ENCODE peak calls at places on chromosomes 11 and 22, in six cellular contexts. L is A549, Z is endothelial cell of umbilical vein, P is H1, X is HepG2, G is K562. Q is an unnamed sample.

GRCh38 chr11:122167100-122167499 is 51.1 kb upstream of the BLID start:
- DNase-seq in L (no peak), Z (peak), P (no peak), X (no peak), G (no peak), Q (no peak)

GRCh38 chr22:36385491-36386350 is 2.0 kb downstream of the MYH9 start:
- DNase-seq in L (peak), Z (peak), P (no peak), X (peak), G (no peak), Q (no peak)

GRCh38 chr11:132941024-132941646 is 591.2 kb downstream of the OPCML start:
- DNase-seq in L (no peak), Z (peak), P (no peak), X (no peak), G (peak), Q (no peak)

GRCh38 chr11:43021466-43021865 is 290.3 kb upstream of the API5 start:
- DNase-seq in L (peak), Z (no peak), P (no peak), X (peak), G (peak), Q (peak)

GRCh38 chr11:120432056-120433018 is 79.2 kb upstream of the GRIK4 start:
- DNase-seq in L (peak), Z (peak), P (no peak), X (peak), G (peak), Q (no peak)

GRCh38 chr11:122393209-122393850 is 262.2 kb upstream of the UBASH3B start:
- DNase-seq in L (no peak), Z (no peak), P (no peak), X (no peak), G (no peak), Q (no peak)

GRCh38 chr22:41197808-41198585 is 7.1 kb upstream of the L3MBTL2 start:
- DNase-seq in L (no peak), Z (peak), P (no peak), X (no peak), G (peak), Q (peak)

GRCh38 chr11:130631119-130631518 is 182.7 kb downstream of the ADAMTS15 start:
- DNase-seq in L (peak), Z (peak), P (no peak), X (no peak), G (no peak), Q (no peak)

GRCh38 chr11:72724021-72724561 is 28.1 kb downstream of the ARAP1 start:
- DNase-seq in L (no peak), Z (no peak), P (no peak), X (no peak), G (no peak), Q (no peak)

GRCh38 chr11:6647282-6647679 is 8.3 kb downstream of the DCHS1 start:
- DNase-seq in L (no peak), Z (peak), P (no peak), X (no peak), G (no peak), Q (peak)

GRCh38 chr22:44448271-44448780 is 49.7 kb downstream of the RTL6 start:
- DNase-seq in L (peak), Z (no peak), P (no peak), X (no peak), G (no peak), Q (no peak)
- TF ChIP-seq JUN in L (peak), Z (no peak), P (no peak), X (no peak), G (no peak), Q (no peak)

DNA sequence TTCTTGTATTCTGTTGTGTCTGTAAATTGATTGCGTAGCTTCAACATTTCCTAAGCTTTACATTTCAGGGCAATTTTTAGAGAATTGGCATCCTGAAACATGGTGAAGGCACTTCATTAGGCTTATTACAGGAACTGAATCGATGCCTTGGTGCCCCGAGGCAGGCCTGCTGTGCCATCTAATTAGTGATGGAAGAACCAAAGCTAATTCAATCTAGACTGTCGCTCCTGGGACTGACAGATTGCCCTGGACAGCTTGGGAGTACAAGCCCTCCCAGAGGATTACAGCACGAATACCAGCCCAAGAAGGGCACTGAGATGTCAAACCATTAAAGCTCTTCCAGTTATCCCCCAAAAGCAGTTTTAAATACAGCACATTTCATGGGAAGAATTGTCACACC is 243.2 kb upstream of the ZC3H12C start:
- DNase-seq in L (no peak), Z (no peak), P (no peak), X (no peak), G (no peak), Q (no peak)
- TF ChIP-seq JUN in L (no peak), Z (no peak), P (no peak), X (no peak), G (no peak), Q (no peak)

GRCh38 chr22:31750365-31751284 is 693 bp upstream of the PRR14L start:
- DNase-seq in L (no peak), Z (no peak), P (no peak), X (no peak), G (no peak), Q (no peak)

GRCh38 chr22:31753634-31754471 is at the start of gene DEPDC5:
- DNase-seq in L (peak), Z (peak), P (peak), X (peak), G (peak), Q (peak)

GRCh38 chr22:31754813-31755212 is 994 bp downstream of the DEPDC5 start:
- DNase-seq in L (no peak), Z (no peak), P (no peak), X (peak), G (no peak), Q (no peak)

GRCh38 chr22:31752096-31752847 is 1.5 kb upstream of the DEPDC5 start:
- DNase-seq in L (no peak), Z (no peak), P (no peak), X (no peak), G (no peak), Q (no peak)

DNA sequence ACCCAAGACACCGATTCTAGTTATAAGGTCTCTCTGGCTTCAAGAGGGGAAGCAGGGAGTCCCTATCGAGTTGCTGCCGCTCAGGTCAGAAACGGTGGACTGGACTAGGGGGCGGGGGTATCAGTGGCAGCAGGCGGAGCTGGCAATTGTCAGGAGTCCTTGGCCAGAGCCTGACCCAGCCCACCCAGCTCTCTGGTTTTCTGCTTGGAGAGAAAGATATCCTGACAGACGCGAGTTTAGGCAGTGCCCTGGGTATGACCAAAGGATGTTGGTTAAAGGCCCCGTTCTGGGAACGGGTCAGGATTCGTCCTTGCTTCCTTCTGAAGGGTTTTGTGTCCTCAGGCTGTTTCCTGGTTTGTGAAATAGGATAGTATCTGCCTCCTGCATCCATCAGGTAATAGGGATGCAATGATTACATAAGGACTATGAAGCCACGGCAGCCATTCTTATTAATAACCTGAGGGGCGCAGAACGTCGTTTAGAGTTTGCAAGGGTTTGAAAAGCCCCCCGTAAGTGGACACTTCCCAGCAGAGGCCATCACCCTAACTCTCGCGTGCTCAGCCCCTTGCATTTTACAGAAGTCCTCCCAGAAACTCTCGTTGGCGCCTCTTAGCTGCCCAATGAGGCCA is 700 bp upstream of the DEPDC5 start:
- DNase-seq in L (peak), Z (no peak), P (peak), X (peak), G (peak), Q (peak)
- TF ChIP-seq JUN in L (no peak), Z (no peak), P (no peak), X (no peak), G (no peak), Q (no peak)

DNA sequence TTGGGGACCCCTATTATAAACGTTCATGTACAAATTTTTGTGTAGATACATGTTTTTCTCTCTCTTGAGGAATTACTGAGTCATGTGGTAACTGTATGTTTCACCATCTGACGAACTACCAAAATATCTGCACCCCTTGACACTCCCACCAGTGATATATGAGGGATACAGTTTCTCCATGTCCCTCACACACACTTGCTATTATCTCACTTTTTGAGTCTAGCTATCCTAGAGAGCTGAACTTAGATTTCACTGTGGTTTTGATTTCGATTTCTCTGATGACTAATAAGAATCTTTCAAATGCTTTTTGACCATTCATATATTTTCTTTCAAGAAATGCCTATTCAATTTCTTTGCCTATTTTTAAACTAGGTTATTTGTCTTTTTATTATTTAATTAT is 200.2 kb downstream of the PGR start:
- DNase-seq in L (no peak), Z (no peak), P (no peak), X (no peak), G (no peak), Q (no peak)
- TF ChIP-seq JUN in L (no peak), Z (no peak), P (no peak), X (no peak), G (no peak), Q (no peak)

GRCh38 chr22:32354360-32355351 is 3.0 kb upstream of the RFPL3 start:
- DNase-seq in L (peak), Z (peak), P (no peak), X (no peak), G (no peak), Q (no peak)
- TF ChIP-seq JUN in L (no peak), Z (peak), P (no peak), X (no peak), G (no peak), Q (no peak)

DNA sequence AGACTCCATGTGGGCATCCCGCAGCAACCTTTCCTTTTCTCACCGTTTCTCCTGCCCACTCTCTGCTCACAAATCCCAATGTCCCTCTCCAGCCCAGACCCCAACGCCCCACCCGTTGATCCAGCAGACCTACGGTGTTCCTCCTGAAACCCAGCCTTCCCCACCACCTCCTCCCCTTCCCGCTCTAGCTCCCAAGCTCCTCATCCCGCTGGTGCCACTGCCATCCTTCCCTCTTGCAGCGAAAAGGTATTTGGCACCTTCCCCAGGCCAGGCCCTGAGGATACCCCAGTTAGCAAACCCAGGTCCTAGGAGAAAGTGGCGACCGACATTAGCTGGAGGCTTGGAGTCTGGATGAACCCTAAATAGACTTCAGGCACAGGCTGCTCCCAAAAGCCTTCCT is 84.0 kb upstream of the RTL6 start:
- DNase-seq in L (no peak), Z (no peak), P (no peak), X (no peak), G (no peak), Q (no peak)
- TF ChIP-seq JUN in L (no peak), Z (no peak), P (no peak), X (no peak), G (no peak), Q (no peak)

GRCh38 chr11:27838674-27839073 is 138.4 kb upstream of the BDNF start:
- DNase-seq in L (no peak), Z (no peak), P (no peak), X (no peak), G (no peak), Q (no peak)

GRCh38 chr11:27837895-27838563 is 137.8 kb upstream of the BDNF start:
- DNase-seq in L (no peak), Z (no peak), P (no peak), X (no peak), G (no peak), Q (no peak)

GRCh38 chr11:27842290-27842689 is 142.0 kb upstream of the BDNF start:
- DNase-seq in L (no peak), Z (no peak), P (no peak), X (no peak), G (no peak), Q (no peak)

GRCh38 chr11:27839226-27839913 is 139.1 kb upstream of the BDNF start:
- DNase-seq in L (peak), Z (peak), P (no peak), X (peak), G (no peak), Q (no peak)
- TF ChIP-seq JUN in L (no peak), Z (no peak), P (no peak), X (no peak), G (no peak), Q (no peak)

GRCh38 chr11:69004411-69005182 is 8.4 kb downstream of the MRGPRF start:
- DNase-seq in L (no peak), Z (no peak), P (no peak), X (no peak), G (no peak), Q (no peak)

GRCh38 chr11:69003866-69004311 is 9.2 kb downstream of the MRGPRF start:
- DNase-seq in L (no peak), Z (no peak), P (no peak), X (no peak), G (no peak), Q (no peak)

GRCh38 chr11:69005631-69006368 is 7.2 kb downstream of the MRGPRF start:
- DNase-seq in L (no peak), Z (no peak), P (no peak), X (no peak), G (no peak), Q (no peak)

GRCh38 chr11:69006816-69007215 is 6.2 kb downstream of the MRGPRF start:
- DNase-seq in L (no peak), Z (no peak), P (no peak), X (no peak), G (no peak), Q (no peak)

GRCh38 chr11:69005183-69005630 is 7.8 kb downstream of the MRGPRF start:
- DNase-seq in L (no peak), Z (no peak), P (no peak), X (no peak), G (no peak), Q (peak)
- TF ChIP-seq JUN in L (no peak), Z (no peak), P (no peak), X (no peak), G (no peak), Q (no peak)

DNA sequence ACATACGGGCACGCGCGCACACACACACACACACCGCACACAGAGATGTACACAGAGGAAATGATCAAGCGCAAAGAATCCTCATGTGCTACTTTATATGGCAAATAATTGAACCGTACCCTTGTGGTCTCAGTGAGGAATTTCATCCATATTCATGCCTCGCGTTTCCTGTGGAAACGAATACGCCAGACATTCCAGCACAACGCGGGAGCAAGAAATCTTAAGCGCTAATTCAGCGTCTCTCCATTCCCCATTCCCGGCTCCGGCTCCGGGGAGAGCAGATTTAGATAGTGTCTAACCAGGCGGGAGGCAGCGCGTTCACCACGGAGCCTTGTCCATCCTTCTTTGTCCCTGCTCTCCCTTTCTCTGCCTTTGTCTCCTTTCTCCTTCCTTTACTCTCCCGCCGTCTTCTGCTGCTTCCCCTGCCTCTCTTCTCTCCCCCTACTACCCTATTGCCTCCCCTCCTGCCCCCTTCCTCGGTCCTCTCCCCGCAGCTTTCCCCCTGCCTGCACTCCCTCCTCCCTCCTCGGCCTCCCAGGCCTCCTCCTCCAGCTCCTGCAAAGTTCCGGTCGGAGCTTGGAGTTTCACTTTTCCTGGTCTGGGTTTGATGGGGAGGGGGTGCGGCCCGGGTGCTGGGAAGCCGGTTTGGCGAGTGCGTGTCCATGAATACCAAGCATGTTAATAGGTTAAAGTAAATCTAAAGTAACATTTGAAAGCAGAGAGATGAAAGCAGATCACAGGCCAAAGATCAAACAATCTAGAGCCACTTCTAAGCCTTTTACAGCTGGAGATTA is 579.3 kb downstream of the BUD13 start:
- DNase-seq in L (peak), Z (peak), P (peak), X (peak), G (no peak), Q (peak)
- TF ChIP-seq JUN in L (no peak), Z (no peak), P (no peak), X (no peak), G (no peak), Q (no peak)

Q was measured in WTC11.